ENCODE peak calls at places on chromosomes 3 and 15, in four cellular contexts. X is NCI-H748 treated with DMSO at 0.1 percent for 48 hours, U is hypothalamus, R is HTR-8/SVneo. O is an unnamed sample.

GRCh38 chr3:16884748-16885587 is at the start of gene PLCL2:
- DNase-seq in X (no peak), U (peak), R (no peak), O (peak)

GRCh38 chr3:139235192-139235591 is 108.6 kb upstream of the MRPS22 start:
- DNase-seq in X (no peak), U (no peak), R (no peak), O (no peak)

GRCh38 chr3:157381606-157382005 is 55.0 kb upstream of the PTX3 start:
- DNase-seq in X (no peak), U (no peak), R (no peak), O (no peak)

GRCh38 chr3:25088284-25088683 is 339.8 kb upstream of the RARB start:
- DNase-seq in X (no peak), U (no peak), R (no peak), O (peak)

GRCh38 chr3:113148307-113148703 is 63.1 kb upstream of the BOC start:
- DNase-seq in X (peak), U (no peak), R (no peak), O (no peak)

GRCh38 chr3:111568906-111569305 is 26.2 kb downstream of the ZBED2 start:
- DNase-seq in X (no peak), U (no peak), R (no peak), O (no peak)

GRCh38 chr3:144031938-144032337 is 60.3 kb downstream of the DIPK2A start:
- DNase-seq in X (no peak), U (no peak), R (no peak), O (no peak)

GRCh38 chr15:98124576-98124975 is 164.1 kb downstream of the ARRDC4 start:
- DNase-seq in X (no peak), U (no peak), R (peak), O (no peak)

GRCh38 chr3:166284994-166285393 is 447.8 kb upstream of the BCHE start:
- DNase-seq in X (no peak), U (no peak), R (no peak), O (peak)

GRCh38 chr3:115804722-115805121 is 181.4 kb downstream of the GAP43 start:
- DNase-seq in X (no peak), U (no peak), R (no peak), O (peak)

GRCh38 chr15:79595995-79596622 is 164.0 kb downstream of the MINAR1 start:
- DNase-seq in X (peak), U (no peak), R (peak), O (peak)

GRCh38 chr15:82647045-82647834 is at the start of gene CPEB1:
- DNase-seq in X (no peak), U (peak), R (peak), O (peak)

GRCh38 chr15:28252831-28253230 is 69.1 kb downstream of the HERC2 start:
- DNase-seq in X (no peak), U (no peak), R (no peak), O (no peak)

GRCh38 chr3:8990266-8991215 is 27.3 kb upstream of the RAD18 start:
- DNase-seq in X (no peak), U (no peak), R (no peak), O (peak)

GRCh38 chr15:31295660-31296059 is 31.0 kb upstream of the KLF13 start:
- DNase-seq in X (no peak), U (no peak), R (no peak), O (no peak)

GRCh38 chr15:90813796-90814192 is 54.6 kb upstream of the FURIN start:
- DNase-seq in X (no peak), U (no peak), R (no peak), O (no peak)

GRCh38 chr3:169657351-169658124 is 6.0 kb downstream of the MECOM start:
- DNase-seq in X (peak), U (no peak), R (no peak), O (no peak)